ENCODE peak calls at places on chromosomes 2 and 18, in six cellular contexts. O, Y, K, A, W and F are unnamed samples.

GRCh38 chr2:96529376-96530143 is 7.0 kb upstream of the ARID5A start:
- DNase-seq in Y (no peak), K (no peak), A (no peak), O (no peak), W (no peak), F (no peak)

GRCh38 chr2:15941970-15942710 is 1.8 kb downstream of the MYCN start:
- DNase-seq in O (no peak), W (no peak), Y (no peak), K (peak), A (peak), F (no peak)

GRCh38 chr2:120779781-120780283 is 44.2 kb downstream of the GLI2 start:
- DNase-seq in W (peak), K (peak), A (peak), O (no peak), Y (no peak), F (peak)

GRCh38 chr2:45033331-45033730 is 24.1 kb upstream of the SIX2 start:
- DNase-seq in K (no peak), W (no peak), Y (no peak), A (no peak), O (no peak), F (no peak)

GRCh38 chr2:46974659-46975058 is 59.1 kb upstream of the MCFD2 start:
- DNase-seq in A (no peak), O (no peak), Y (no peak), K (no peak), W (no peak), F (no peak)

GRCh38 chr2:38581193-38582147 is 21.3 kb downstream of the HNRNPLL start:
- DNase-seq in Y (peak), W (peak), O (no peak), K (peak), A (peak), F (no peak)

GRCh38 chr2:55236992-55237543 is 4.6 kb downstream of the RPS27A start:
- DNase-seq in O (no peak), K (no peak), A (no peak), W (no peak), Y (no peak), F (no peak)

GRCh38 chr2:126571403-126571802 is 84.6 kb upstream of the GYPC start:
- DNase-seq in Y (no peak), A (no peak), W (no peak), O (no peak), K (no peak), F (no peak)

GRCh38 chr2:222671259-222672067 is at the start of gene MOGAT1:
- DNase-seq in K (peak), Y (peak), A (peak), O (no peak), W (no peak), F (peak)

GRCh38 chr18:54163458-54163857 is 61.0 kb downstream of the MBD2 start:
- DNase-seq in A (no peak), Y (no peak), O (no peak), W (no peak), K (no peak), F (no peak)

GRCh38 chr2:43220982-43221659 is 5.3 kb downstream of the ZFP36L2 start:
- DNase-seq in O (no peak), A (peak), Y (peak), W (no peak), K (peak), F (peak)

GRCh38 chr2:44342854-44343253 is 18.4 kb downstream of the PREPL start:
- DNase-seq in A (peak), O (no peak), W (no peak), K (no peak), Y (no peak), F (no peak)

GRCh38 chr2:238569415-238570195 is 142.9 kb downstream of the ASB1 start:
- DNase-seq in W (no peak), O (no peak), Y (peak), A (no peak), K (no peak), F (no peak)

GRCh38 chr18:33755918-33756590 is 178.0 kb downstream of the ASXL3 start:
- DNase-seq in O (no peak), A (peak), W (peak), Y (no peak), K (no peak), F (peak)

GRCh38 chr2:95030496-95030895 is 5.0 kb downstream of the MAL start:
- DNase-seq in W (no peak), Y (no peak), K (no peak), A (no peak), O (no peak), F (no peak)

GRCh38 chr2:173264603-173265366 is 89.9 kb upstream of the CDCA7 start:
- DNase-seq in Y (peak), W (no peak), K (no peak), A (no peak), O (no peak), F (no peak)

GRCh38 chr2:236445678-236446077 is 123.9 kb upstream of the ACKR3 start:
- DNase-seq in A (no peak), K (no peak), Y (no peak), W (no peak), O (no peak), F (no peak)

GRCh38 chr2:100623921-100624320 is 61.1 kb downstream of the PDCL3 start:
- DNase-seq in K (no peak), W (no peak), O (no peak), A (no peak), Y (no peak), F (no peak)

GRCh38 chr18:21997207-21998143 is 171.9 kb upstream of the GATA6 start:
- DNase-seq in K (no peak), A (peak), O (no peak), Y (no peak), W (no peak), F (no peak)

GRCh38 chr18:79598046-79598884 is 81.3 kb upstream of the CTDP1 start:
- DNase-seq in K (no peak), A (no peak), Y (peak), O (no peak), W (no peak), F (no peak)

GRCh38 chr2:112147382-112147781 is 9.2 kb downstream of the FBLN7 start:
- DNase-seq in W (no peak), O (no peak), K (no peak), Y (no peak), A (no peak), F (no peak)

GRCh38 chr18:22767653-22768052 is 165.5 kb upstream of the RBBP8 start:
- DNase-seq in O (no peak), K (no peak), Y (no peak), A (no peak), W (no peak), F (no peak)

GRCh38 chr2:208015475-208015874 is 9.9 kb downstream of the PLEKHM3 start:
- DNase-seq in K (no peak), Y (no peak), O (no peak), A (no peak), W (no peak), F (no peak)

GRCh38 chr18:44423826-44424225 is 256.9 kb upstream of the SETBP1 start:
- DNase-seq in Y (no peak), W (no peak), O (no peak), K (peak), A (no peak), F (no peak)

GRCh38 chr2:129080715-129081472 is 762.2 kb upstream of the HS6ST1 start:
- DNase-seq in K (no peak), A (no peak), Y (no peak), W (no peak), O (no peak), F (no peak)

GRCh38 chr18:2895391-2895790 is 48.6 kb downstream of the EMILIN2 start:
- DNase-seq in K (no peak), O (no peak), W (no peak), Y (no peak), A (no peak), F (no peak)

GRCh38 chr2:64939332-64939917 is 49.8 kb upstream of the SLC1A4 start:
- DNase-seq in O (no peak), A (no peak), K (no peak), Y (no peak), W (no peak), F (no peak)

GRCh38 chr2:236680461-236680860 is 110.8 kb downstream of the ACKR3 start:
- DNase-seq in O (no peak), A (no peak), W (no peak), Y (no peak), K (no peak), F (no peak)

GRCh38 chr2:188314314-188315054 is 22.8 kb downstream of the GULP1 start:
- DNase-seq in W (no peak), K (no peak), A (peak), O (no peak), Y (no peak), F (no peak)

GRCh38 chr2:198414976-198415375 is 610.6 kb downstream of the PLCL1 start:
- DNase-seq in W (no peak), O (no peak), A (no peak), Y (no peak), K (no peak), F (no peak)

GRCh38 chr2:8515390-8515761 is 166.5 kb upstream of the ID2 start:
- DNase-seq in K (no peak), W (no peak), A (no peak), Y (no peak), O (peak), F (no peak)

GRCh38 chr2:74440378-74441110 is 1.2 kb downstream of the RTKN start:
- DNase-seq in Y (peak), W (no peak), A (peak), K (peak), O (no peak), F (peak)

GRCh38 chr2:177396630-177397460 is 4.3 kb downstream of the AGPS start:
- DNase-seq in W (peak), A (peak), O (no peak), Y (no peak), K (no peak), F (peak)

GRCh38 chr2:20411361-20411894 is 35.4 kb upstream of the RHOB start:
- DNase-seq in W (no peak), K (no peak), A (peak), Y (peak), O (peak), F (peak)

GRCh38 chr2:161134547-161135518 is 25.4 kb upstream of the TANK start:
- DNase-seq in Y (no peak), W (no peak), K (no peak), A (peak), O (no peak), F (peak)

GRCh38 chr2:220660277-220661155 is 911.6 kb downstream of the EPHA4 start:
- DNase-seq in W (no peak), K (no peak), Y (no peak), O (no peak), A (no peak), F (no peak)

GRCh38 chr18:69402219-69402989 is 1.7 kb downstream of the DOK6 start:
- DNase-seq in W (no peak), A (no peak), O (no peak), K (no peak), Y (no peak), F (no peak)

GRCh38 chr2:223989206-223989859 is 32.1 kb downstream of the MRPL44 start:
- DNase-seq in O (no peak), K (no peak), W (no peak), A (no peak), Y (no peak), F (no peak)